ENCODE peak calls at places on chromosomes 11 and 22, in seven cellular contexts. One of them, this sample, is unnamed.

GRCh38 chr11:133507185-133507584 is 25.1 kb downstream of the OPCML start:
- DNase-seq in skeletal muscle cell: no peak
- DNase-seq in neural progenitor cell: no peak
- DNase-seq in PC-3: no peak
- DNase-seq in adipocyte: no peak
- DNase-seq in CD4-positive, alpha-beta memory T cell: no peak
- DNase-seq in astrocyte of the spinal cord: no peak
- DNase-seq in this sample: no peak

GRCh38 chr11:70066136-70066520 is 12.0 kb upstream of the ANO1 start:
- DNase-seq in adipocyte: no peak
- DNase-seq in PC-3: no peak
- DNase-seq in neural progenitor cell: no peak
- DNase-seq in CD4-positive, alpha-beta memory T cell: no peak
- DNase-seq in astrocyte of the spinal cord: no peak
- DNase-seq in skeletal muscle cell: no peak
- DNase-seq in this sample: no peak

GRCh38 chr22:38611559-38611958 is 41.6 kb upstream of the DMC1 start:
- DNase-seq in astrocyte of the spinal cord: no peak
- DNase-seq in CD4-positive, alpha-beta memory T cell: no peak
- DNase-seq in neural progenitor cell: no peak
- DNase-seq in adipocyte: no peak
- DNase-seq in PC-3: no peak
- DNase-seq in skeletal muscle cell: no peak
- DNase-seq in this sample: no peak

GRCh38 chr11:126855536-126855935 is 145.0 kb downstream of the KIRREL3 start:
- DNase-seq in skeletal muscle cell: no peak
- DNase-seq in adipocyte: no peak
- DNase-seq in CD4-positive, alpha-beta memory T cell: no peak
- DNase-seq in PC-3: no peak
- DNase-seq in neural progenitor cell: no peak
- DNase-seq in astrocyte of the spinal cord: no peak
- DNase-seq in this sample: no peak

GRCh38 chr11:58867556-58867955 is 23.1 kb upstream of the GLYATL2 start:
- DNase-seq in CD4-positive, alpha-beta memory T cell: no peak
- DNase-seq in adipocyte: no peak
- DNase-seq in neural progenitor cell: no peak
- DNase-seq in astrocyte of the spinal cord: no peak
- DNase-seq in PC-3: peak
- DNase-seq in skeletal muscle cell: no peak
- DNase-seq in this sample: no peak

GRCh38 chr11:75867778-75868374 is 52.9 kb downstream of the UVRAG start:
- DNase-seq in PC-3: peak
- DNase-seq in skeletal muscle cell: peak
- DNase-seq in CD4-positive, alpha-beta memory T cell: no peak
- DNase-seq in neural progenitor cell: peak
- DNase-seq in astrocyte of the spinal cord: peak
- DNase-seq in adipocyte: peak
- DNase-seq in this sample: peak

GRCh38 chr11:13223112-13223511 is 54.5 kb upstream of the BMAL1 start:
- DNase-seq in CD4-positive, alpha-beta memory T cell: no peak
- DNase-seq in astrocyte of the spinal cord: no peak
- DNase-seq in skeletal muscle cell: no peak
- DNase-seq in PC-3: no peak
- DNase-seq in neural progenitor cell: no peak
- DNase-seq in adipocyte: no peak
- DNase-seq in this sample: no peak

GRCh38 chr11:46332568-46333128 is 14.6 kb upstream of the DGKZ start:
- DNase-seq in PC-3: no peak
- DNase-seq in skeletal muscle cell: no peak
- DNase-seq in astrocyte of the spinal cord: no peak
- DNase-seq in adipocyte: peak
- DNase-seq in neural progenitor cell: peak
- DNase-seq in CD4-positive, alpha-beta memory T cell: peak
- DNase-seq in this sample: peak

GRCh38 chr11:17343907-17344306 is 7.7 kb upstream of the NCR3LG1 start:
- DNase-seq in skeletal muscle cell: peak
- DNase-seq in neural progenitor cell: no peak
- DNase-seq in CD4-positive, alpha-beta memory T cell: no peak
- DNase-seq in astrocyte of the spinal cord: peak
- DNase-seq in PC-3: peak
- DNase-seq in adipocyte: peak
- DNase-seq in this sample: peak

GRCh38 chr11:80733776-80734175 is 1292.9 kb upstream of the TENM4 start:
- DNase-seq in neural progenitor cell: no peak
- DNase-seq in CD4-positive, alpha-beta memory T cell: no peak
- DNase-seq in astrocyte of the spinal cord: no peak
- DNase-seq in adipocyte: no peak
- DNase-seq in PC-3: no peak
- DNase-seq in skeletal muscle cell: no peak
- DNase-seq in this sample: no peak

GRCh38 chr11:92211576-92212167 is 12.9 kb upstream of the FAT3 start:
- DNase-seq in skeletal muscle cell: no peak
- DNase-seq in astrocyte of the spinal cord: peak
- DNase-seq in neural progenitor cell: peak
- DNase-seq in adipocyte: peak
- DNase-seq in PC-3: peak
- DNase-seq in CD4-positive, alpha-beta memory T cell: no peak
- DNase-seq in this sample: peak

GRCh38 chr11:37770145-37770544 is 1172.1 kb upstream of the RAG2 start:
- DNase-seq in PC-3: peak
- DNase-seq in adipocyte: peak
- DNase-seq in neural progenitor cell: no peak
- DNase-seq in skeletal muscle cell: no peak
- DNase-seq in CD4-positive, alpha-beta memory T cell: no peak
- DNase-seq in astrocyte of the spinal cord: peak
- DNase-seq in this sample: no peak

GRCh38 chr11:122085264-122085663 is 30.8 kb downstream of the BLID start:
- DNase-seq in astrocyte of the spinal cord: peak
- DNase-seq in PC-3: peak
- DNase-seq in neural progenitor cell: no peak
- DNase-seq in CD4-positive, alpha-beta memory T cell: no peak
- DNase-seq in adipocyte: peak
- DNase-seq in skeletal muscle cell: peak
- DNase-seq in this sample: no peak

GRCh38 chr11:124898711-124899110 is 1.0 kb upstream of the ROBO4 start:
- DNase-seq in astrocyte of the spinal cord: no peak
- DNase-seq in adipocyte: peak
- DNase-seq in CD4-positive, alpha-beta memory T cell: no peak
- DNase-seq in skeletal muscle cell: peak
- DNase-seq in PC-3: peak
- DNase-seq in neural progenitor cell: no peak
- DNase-seq in this sample: peak

GRCh38 chr11:12963789-12964536 is 45.2 kb upstream of the RASSF10 start:
- DNase-seq in CD4-positive, alpha-beta memory T cell: peak
- DNase-seq in PC-3: peak
- DNase-seq in neural progenitor cell: peak
- DNase-seq in skeletal muscle cell: no peak
- DNase-seq in astrocyte of the spinal cord: peak
- DNase-seq in adipocyte: peak
- DNase-seq in this sample: peak

GRCh38 chr11:77580712-77581337 is 8.9 kb upstream of the AQP11 start:
- DNase-seq in CD4-positive, alpha-beta memory T cell: no peak
- DNase-seq in astrocyte of the spinal cord: peak
- DNase-seq in skeletal muscle cell: no peak
- DNase-seq in neural progenitor cell: peak
- DNase-seq in PC-3: peak
- DNase-seq in adipocyte: no peak
- DNase-seq in this sample: no peak

GRCh38 chr11:59560702-59561469 is 49.5 kb downstream of the OR4D9 start:
- DNase-seq in CD4-positive, alpha-beta memory T cell: peak
- DNase-seq in adipocyte: peak
- DNase-seq in skeletal muscle cell: peak
- DNase-seq in astrocyte of the spinal cord: peak
- DNase-seq in PC-3: peak
- DNase-seq in neural progenitor cell: peak
- DNase-seq in this sample: peak

DNA sequence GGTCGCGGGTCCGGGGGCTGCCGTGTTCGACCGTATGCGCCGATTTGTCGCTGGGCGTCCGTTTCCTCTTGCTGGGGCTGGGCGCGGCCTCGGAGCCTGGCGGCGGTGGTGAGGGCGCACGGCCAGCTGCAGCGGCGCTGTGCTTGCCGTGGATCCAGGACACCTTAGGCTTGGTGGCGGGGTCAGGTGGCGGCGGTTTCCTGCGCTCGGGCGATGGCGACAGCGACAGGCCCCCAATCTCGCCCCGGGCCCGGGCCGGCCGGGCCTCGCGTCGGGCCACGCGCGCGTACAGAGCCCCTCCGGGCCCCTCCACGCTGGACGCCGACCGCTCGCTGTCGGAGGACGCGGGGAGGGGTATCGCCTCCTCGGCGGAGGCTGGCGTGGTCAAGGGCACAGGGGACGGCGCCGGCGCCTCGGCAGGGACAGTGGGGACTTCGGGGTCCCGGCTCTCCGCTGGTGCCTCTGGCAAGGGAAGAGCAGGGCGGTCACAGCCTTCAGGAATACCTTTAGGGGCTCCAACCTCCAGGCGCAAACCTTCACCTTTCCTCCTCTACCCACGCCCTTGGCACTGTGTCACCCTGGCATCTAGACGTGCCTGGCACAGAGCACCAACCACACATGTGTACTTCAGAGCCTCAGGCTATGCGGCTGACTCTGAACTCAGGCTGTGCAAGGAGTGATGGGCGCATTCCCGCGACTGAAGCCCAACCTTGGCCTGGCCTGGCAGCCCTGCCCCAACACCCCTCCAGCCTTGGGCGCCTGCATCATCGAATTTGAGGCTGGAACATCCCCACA is 11.6 kb downstream of the SCARF2 start:
- DNase-seq in skeletal muscle cell: no peak
- DNase-seq in neural progenitor cell: no peak
- DNase-seq in adipocyte: no peak
- DNase-seq in astrocyte of the spinal cord: no peak
- DNase-seq in CD4-positive, alpha-beta memory T cell: no peak
- DNase-seq in PC-3: no peak
- DNase-seq in this sample: peak
- H3K4me3 ChIP-seq in skeletal muscle cell: no peak
- H3K4me3 ChIP-seq in neural progenitor cell: no peak
- H3K4me3 ChIP-seq in adipocyte: no peak
- H3K4me3 ChIP-seq in astrocyte of the spinal cord: no peak
- H3K4me3 ChIP-seq in CD4-positive, alpha-beta memory T cell: no peak
- H3K4me3 ChIP-seq in PC-3: no peak
- H3K4me3 ChIP-seq in this sample: no peak

GRCh38 chr11:118789501-118790356 is 1.2 kb downstream of the DDX6 start:
- DNase-seq in skeletal muscle cell: no peak
- DNase-seq in adipocyte: peak
- DNase-seq in CD4-positive, alpha-beta memory T cell: peak
- DNase-seq in neural progenitor cell: peak
- DNase-seq in PC-3: peak
- DNase-seq in astrocyte of the spinal cord: peak
- DNase-seq in this sample: peak

GRCh38 chr11:118783724-118784495 is 7.1 kb downstream of the DDX6 start:
- DNase-seq in neural progenitor cell: no peak
- DNase-seq in skeletal muscle cell: no peak
- DNase-seq in astrocyte of the spinal cord: no peak
- DNase-seq in CD4-positive, alpha-beta memory T cell: no peak
- DNase-seq in PC-3: no peak
- DNase-seq in adipocyte: no peak
- DNase-seq in this sample: no peak

GRCh38 chr11:118785362-118785761 is 5.6 kb downstream of the DDX6 start:
- DNase-seq in neural progenitor cell: no peak
- DNase-seq in adipocyte: peak
- DNase-seq in skeletal muscle cell: no peak
- DNase-seq in PC-3: peak
- DNase-seq in astrocyte of the spinal cord: peak
- DNase-seq in CD4-positive, alpha-beta memory T cell: peak
- DNase-seq in this sample: no peak

GRCh38 chr11:118790357-118791014 is 478 bp downstream of the DDX6 start:
- DNase-seq in neural progenitor cell: peak
- DNase-seq in skeletal muscle cell: no peak
- DNase-seq in CD4-positive, alpha-beta memory T cell: peak
- DNase-seq in adipocyte: peak
- DNase-seq in astrocyte of the spinal cord: peak
- DNase-seq in PC-3: peak
- DNase-seq in this sample: peak

DNA sequence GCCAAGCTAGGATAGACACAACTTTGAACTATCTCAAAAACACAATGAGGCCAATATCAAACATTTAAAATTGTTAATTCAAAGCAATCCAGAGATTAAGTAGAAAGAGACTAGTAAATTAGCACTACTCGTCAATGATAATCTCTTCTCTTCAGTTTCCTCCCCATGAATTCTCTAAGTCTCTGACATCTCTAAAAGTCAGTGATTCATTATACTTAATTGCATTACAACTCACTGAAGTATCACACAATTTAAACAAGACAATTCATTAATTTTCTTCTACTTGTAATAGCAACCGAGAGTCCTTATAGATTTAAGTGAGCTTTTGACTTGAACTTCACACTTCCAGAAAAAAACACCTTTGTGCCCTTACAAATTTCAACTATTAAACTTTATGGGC is 4.3 kb downstream of the DDX6 start:
- DNase-seq in astrocyte of the spinal cord: no peak
- DNase-seq in CD4-positive, alpha-beta memory T cell: no peak
- DNase-seq in adipocyte: no peak
- DNase-seq in skeletal muscle cell: no peak
- DNase-seq in neural progenitor cell: no peak
- DNase-seq in PC-3: no peak
- DNase-seq in this sample: no peak
- H3K4me3 ChIP-seq in astrocyte of the spinal cord: no peak
- H3K4me3 ChIP-seq in CD4-positive, alpha-beta memory T cell: peak
- H3K4me3 ChIP-seq in adipocyte: no peak
- H3K4me3 ChIP-seq in skeletal muscle cell: no peak
- H3K4me3 ChIP-seq in neural progenitor cell: no peak
- H3K4me3 ChIP-seq in PC-3: peak
- H3K4me3 ChIP-seq in this sample: no peak

DNA sequence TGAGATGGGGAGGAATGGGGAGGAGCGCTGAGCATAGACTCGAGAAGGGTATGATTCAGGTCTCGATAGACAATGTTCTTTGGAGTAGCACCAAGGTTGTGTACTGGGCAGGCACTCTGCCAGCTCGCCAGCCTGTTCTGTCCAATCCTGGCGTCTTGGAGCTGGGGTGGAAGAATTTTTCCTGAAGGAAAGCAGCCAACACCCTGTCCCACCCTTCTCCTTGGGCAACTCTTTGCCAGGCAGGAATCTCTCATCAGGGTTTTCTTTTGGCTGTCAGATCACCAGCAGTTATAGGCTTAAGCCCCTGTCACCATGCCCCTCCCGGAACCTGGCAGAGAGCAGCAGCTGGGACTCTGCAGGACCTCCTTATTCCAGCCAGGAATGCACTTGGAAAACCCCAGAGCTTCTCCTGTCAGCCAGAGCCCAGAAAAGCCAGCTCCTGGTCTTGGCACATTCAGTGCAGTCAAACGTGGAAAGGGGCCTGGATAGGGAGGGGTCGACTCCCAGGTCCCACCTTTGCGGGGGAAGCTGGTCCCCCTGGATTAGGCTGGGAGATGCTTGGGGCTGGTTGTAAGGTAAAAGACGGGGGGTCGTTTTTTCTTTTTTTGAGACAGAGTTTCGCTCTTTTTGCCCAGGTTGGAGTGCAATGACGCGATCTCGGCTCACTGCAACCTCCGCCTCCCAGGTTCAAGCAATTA is 14.4 kb upstream of the SPTBN2 start:
- DNase-seq in skeletal muscle cell: no peak
- DNase-seq in neural progenitor cell: peak
- DNase-seq in adipocyte: no peak
- DNase-seq in astrocyte of the spinal cord: no peak
- DNase-seq in PC-3: peak
- DNase-seq in CD4-positive, alpha-beta memory T cell: no peak
- DNase-seq in this sample: peak
- H3K4me3 ChIP-seq in skeletal muscle cell: no peak
- H3K4me3 ChIP-seq in neural progenitor cell: peak
- H3K4me3 ChIP-seq in adipocyte: peak
- H3K4me3 ChIP-seq in astrocyte of the spinal cord: no peak
- H3K4me3 ChIP-seq in PC-3: peak
- H3K4me3 ChIP-seq in CD4-positive, alpha-beta memory T cell: no peak
- H3K4me3 ChIP-seq in this sample: no peak

GRCh38 chr22:22556578-22556977 is 2.5 kb downstream of the PRAME start:
- DNase-seq in neural progenitor cell: no peak
- DNase-seq in PC-3: no peak
- DNase-seq in astrocyte of the spinal cord: no peak
- DNase-seq in adipocyte: no peak
- DNase-seq in CD4-positive, alpha-beta memory T cell: no peak
- DNase-seq in skeletal muscle cell: no peak
- DNase-seq in this sample: no peak
- H3K4me3 ChIP-seq in neural progenitor cell: no peak
- H3K4me3 ChIP-seq in PC-3: no peak
- H3K4me3 ChIP-seq in astrocyte of the spinal cord: no peak
- H3K4me3 ChIP-seq in adipocyte: no peak
- H3K4me3 ChIP-seq in CD4-positive, alpha-beta memory T cell: no peak
- H3K4me3 ChIP-seq in skeletal muscle cell: no peak
- H3K4me3 ChIP-seq in this sample: no peak